ENCODE peak calls at places on chromosome 16, in seven cellular contexts. One of them, this sample, is unnamed.

GRCh38 chr16:723695-724094 is 2.5 kb downstream of the CCDC78 start:
- DNase-seq in H1: no peak
- DNase-seq in mesendoderm: no peak
- DNase-seq in mesenchymal stem cell: no peak
- DNase-seq in neuronal stem cell: no peak
- DNase-seq in trophoblast cell: no peak
- DNase-seq in H9: no peak
- DNase-seq in this sample: no peak

GRCh38 chr16:30053376-30054015 is 12.1 kb upstream of the ALDOA start:
- DNase-seq in H1: no peak
- DNase-seq in mesendoderm: peak
- DNase-seq in mesenchymal stem cell: peak
- DNase-seq in neuronal stem cell: no peak
- DNase-seq in trophoblast cell: peak
- DNase-seq in H9: no peak
- DNase-seq in this sample: peak

GRCh38 chr16:24442631-24443030 is 96.7 kb upstream of the RBBP6 start:
- DNase-seq in H1: no peak
- DNase-seq in mesendoderm: no peak
- DNase-seq in mesenchymal stem cell: no peak
- DNase-seq in neuronal stem cell: no peak
- DNase-seq in trophoblast cell: no peak
- DNase-seq in H9: no peak
- DNase-seq in this sample: no peak

GRCh38 chr16:3988824-3989223 is 108.3 kb upstream of the CREBBP start:
- DNase-seq in H1: no peak
- DNase-seq in mesendoderm: no peak
- DNase-seq in mesenchymal stem cell: no peak
- DNase-seq in neuronal stem cell: no peak
- DNase-seq in trophoblast cell: no peak
- DNase-seq in H9: no peak
- DNase-seq in this sample: no peak

GRCh38 chr16:70696952-70697600 is 11.2 kb upstream of the MTSS2 start:
- DNase-seq in H1: no peak
- DNase-seq in mesendoderm: peak
- DNase-seq in mesenchymal stem cell: no peak
- DNase-seq in neuronal stem cell: no peak
- DNase-seq in trophoblast cell: peak
- DNase-seq in H9: no peak
- DNase-seq in this sample: no peak

GRCh38 chr16:8703693-8704092 is 29.3 kb downstream of the ABAT start:
- DNase-seq in H1: no peak
- DNase-seq in mesendoderm: no peak
- DNase-seq in mesenchymal stem cell: no peak
- DNase-seq in neuronal stem cell: no peak
- DNase-seq in trophoblast cell: no peak
- DNase-seq in H9: no peak
- DNase-seq in this sample: no peak

GRCh38 chr16:15960124-15960971 is 10.9 kb downstream of the ABCC1 start:
- DNase-seq in H1: no peak
- DNase-seq in mesendoderm: peak
- DNase-seq in mesenchymal stem cell: no peak
- DNase-seq in neuronal stem cell: no peak
- DNase-seq in trophoblast cell: no peak
- DNase-seq in H9: no peak
- DNase-seq in this sample: no peak

GRCh38 chr16:58284021-58284420 is 10.8 kb downstream of the PRSS54 start:
- DNase-seq in H1: no peak
- DNase-seq in mesendoderm: no peak
- DNase-seq in mesenchymal stem cell: no peak
- DNase-seq in neuronal stem cell: no peak
- DNase-seq in trophoblast cell: no peak
- DNase-seq in H9: no peak
- DNase-seq in this sample: no peak

GRCh38 chr16:54460254-54460860 is 173.8 kb upstream of the IRX3 start:
- DNase-seq in H1: no peak
- DNase-seq in mesendoderm: no peak
- DNase-seq in mesenchymal stem cell: no peak
- DNase-seq in neuronal stem cell: no peak
- DNase-seq in trophoblast cell: no peak
- DNase-seq in H9: no peak
- DNase-seq in this sample: no peak

GRCh38 chr16:28491080-28491969 is 549 bp downstream of the CLN3 start:
- DNase-seq in H1: no peak
- DNase-seq in mesendoderm: peak
- DNase-seq in mesenchymal stem cell: peak
- DNase-seq in neuronal stem cell: peak
- DNase-seq in trophoblast cell: peak
- DNase-seq in H9: peak
- DNase-seq in this sample: no peak

GRCh38 chr16:4693956-4694663 is 748 bp downstream of the NUDT16L1 start:
- DNase-seq in H1: no peak
- DNase-seq in mesendoderm: peak
- DNase-seq in mesenchymal stem cell: peak
- DNase-seq in neuronal stem cell: no peak
- DNase-seq in trophoblast cell: peak
- DNase-seq in H9: peak
- DNase-seq in this sample: peak

GRCh38 chr16:23905027-23905426 is 69.2 kb downstream of the PRKCB start:
- DNase-seq in H1: peak
- DNase-seq in mesendoderm: peak
- DNase-seq in mesenchymal stem cell: peak
- DNase-seq in neuronal stem cell: peak
- DNase-seq in trophoblast cell: peak
- DNase-seq in H9: peak
- DNase-seq in this sample: peak

GRCh38 chr16:83899272-83899897 is 470 bp downstream of the MLYCD start:
- DNase-seq in H1: no peak
- DNase-seq in mesendoderm: peak
- DNase-seq in mesenchymal stem cell: peak
- DNase-seq in neuronal stem cell: peak
- DNase-seq in trophoblast cell: peak
- DNase-seq in H9: peak
- DNase-seq in this sample: peak

GRCh38 chr16:74936902-74937560 is 47.9 kb downstream of the WDR59 start:
- DNase-seq in H1: no peak
- DNase-seq in mesendoderm: no peak
- DNase-seq in mesenchymal stem cell: peak
- DNase-seq in neuronal stem cell: no peak
- DNase-seq in trophoblast cell: peak
- DNase-seq in H9: no peak
- DNase-seq in this sample: peak

GRCh38 chr16:30953511-30954124 is 3.9 kb upstream of the SETD1A start:
- DNase-seq in H1: peak
- DNase-seq in mesendoderm: peak
- DNase-seq in mesenchymal stem cell: peak
- DNase-seq in neuronal stem cell: peak
- DNase-seq in trophoblast cell: peak
- DNase-seq in H9: peak
- DNase-seq in this sample: peak

GRCh38 chr16:71627631-71628236 is 1.8 kb downstream of the MARVELD3 start:
- DNase-seq in H1: no peak
- DNase-seq in mesendoderm: peak
- DNase-seq in mesenchymal stem cell: no peak
- DNase-seq in neuronal stem cell: no peak
- DNase-seq in trophoblast cell: no peak
- DNase-seq in H9: no peak
- DNase-seq in this sample: no peak

GRCh38 chr16:17591655-17592405 is 121.1 kb upstream of the XYLT1 start:
- DNase-seq in H1: no peak
- DNase-seq in mesendoderm: peak
- DNase-seq in mesenchymal stem cell: no peak
- DNase-seq in neuronal stem cell: no peak
- DNase-seq in trophoblast cell: peak
- DNase-seq in H9: no peak
- DNase-seq in this sample: no peak

GRCh38 chr16:12215302-12216105 is 239.0 kb downstream of the SNX29 start:
- DNase-seq in H1: peak
- DNase-seq in mesendoderm: peak
- DNase-seq in mesenchymal stem cell: no peak
- DNase-seq in neuronal stem cell: peak
- DNase-seq in trophoblast cell: no peak
- DNase-seq in H9: peak
- DNase-seq in this sample: no peak

GRCh38 chr16:72637306-72637705 is 410.6 kb downstream of the ZFHX3 start:
- DNase-seq in H1: no peak
- DNase-seq in mesendoderm: peak
- DNase-seq in mesenchymal stem cell: peak
- DNase-seq in neuronal stem cell: no peak
- DNase-seq in trophoblast cell: no peak
- DNase-seq in H9: no peak
- DNase-seq in this sample: peak

GRCh38 chr16:23519282-23519681 is 9.0 kb upstream of the GGA2 start:
- DNase-seq in H1: no peak
- DNase-seq in mesendoderm: no peak
- DNase-seq in mesenchymal stem cell: no peak
- DNase-seq in neuronal stem cell: no peak
- DNase-seq in trophoblast cell: no peak
- DNase-seq in H9: no peak
- DNase-seq in this sample: no peak

GRCh38 chr16:28866454-28866804 is 2.8 kb downstream of the SH2B1 start:
- DNase-seq in H1: no peak
- DNase-seq in mesendoderm: no peak
- DNase-seq in mesenchymal stem cell: no peak
- DNase-seq in neuronal stem cell: no peak
- DNase-seq in trophoblast cell: no peak
- DNase-seq in H9: no peak
- DNase-seq in this sample: no peak

GRCh38 chr16:83296505-83296904 is 511.3 kb upstream of the HSBP1 start:
- DNase-seq in H1: no peak
- DNase-seq in mesendoderm: no peak
- DNase-seq in mesenchymal stem cell: no peak
- DNase-seq in neuronal stem cell: no peak
- DNase-seq in trophoblast cell: no peak
- DNase-seq in H9: no peak
- DNase-seq in this sample: no peak

GRCh38 chr16:63720848-63721247 is 1401.0 kb downstream of the CDH11 start:
- DNase-seq in H1: no peak
- DNase-seq in mesendoderm: no peak
- DNase-seq in mesenchymal stem cell: no peak
- DNase-seq in neuronal stem cell: no peak
- DNase-seq in trophoblast cell: no peak
- DNase-seq in H9: no peak
- DNase-seq in this sample: no peak

GRCh38 chr16:4505356-4506153 is 29.4 kb downstream of the HMOX2 start:
- DNase-seq in H1: no peak
- DNase-seq in mesendoderm: no peak
- DNase-seq in mesenchymal stem cell: no peak
- DNase-seq in neuronal stem cell: no peak
- DNase-seq in trophoblast cell: no peak
- DNase-seq in H9: no peak
- DNase-seq in this sample: no peak

GRCh38 chr16:67939507-67940435 is 3.1 kb upstream of the PSMB10 start:
- DNase-seq in H1: no peak
- DNase-seq in mesendoderm: no peak
- DNase-seq in mesenchymal stem cell: no peak
- DNase-seq in neuronal stem cell: no peak
- DNase-seq in trophoblast cell: no peak
- DNase-seq in H9: no peak
- DNase-seq in this sample: no peak

GRCh38 chr16:85717393-85718152 is 28.8 kb upstream of the GINS2 start:
- DNase-seq in H1: no peak
- DNase-seq in mesendoderm: peak
- DNase-seq in mesenchymal stem cell: peak
- DNase-seq in neuronal stem cell: peak
- DNase-seq in trophoblast cell: peak
- DNase-seq in H9: peak
- DNase-seq in this sample: peak

DNA sequence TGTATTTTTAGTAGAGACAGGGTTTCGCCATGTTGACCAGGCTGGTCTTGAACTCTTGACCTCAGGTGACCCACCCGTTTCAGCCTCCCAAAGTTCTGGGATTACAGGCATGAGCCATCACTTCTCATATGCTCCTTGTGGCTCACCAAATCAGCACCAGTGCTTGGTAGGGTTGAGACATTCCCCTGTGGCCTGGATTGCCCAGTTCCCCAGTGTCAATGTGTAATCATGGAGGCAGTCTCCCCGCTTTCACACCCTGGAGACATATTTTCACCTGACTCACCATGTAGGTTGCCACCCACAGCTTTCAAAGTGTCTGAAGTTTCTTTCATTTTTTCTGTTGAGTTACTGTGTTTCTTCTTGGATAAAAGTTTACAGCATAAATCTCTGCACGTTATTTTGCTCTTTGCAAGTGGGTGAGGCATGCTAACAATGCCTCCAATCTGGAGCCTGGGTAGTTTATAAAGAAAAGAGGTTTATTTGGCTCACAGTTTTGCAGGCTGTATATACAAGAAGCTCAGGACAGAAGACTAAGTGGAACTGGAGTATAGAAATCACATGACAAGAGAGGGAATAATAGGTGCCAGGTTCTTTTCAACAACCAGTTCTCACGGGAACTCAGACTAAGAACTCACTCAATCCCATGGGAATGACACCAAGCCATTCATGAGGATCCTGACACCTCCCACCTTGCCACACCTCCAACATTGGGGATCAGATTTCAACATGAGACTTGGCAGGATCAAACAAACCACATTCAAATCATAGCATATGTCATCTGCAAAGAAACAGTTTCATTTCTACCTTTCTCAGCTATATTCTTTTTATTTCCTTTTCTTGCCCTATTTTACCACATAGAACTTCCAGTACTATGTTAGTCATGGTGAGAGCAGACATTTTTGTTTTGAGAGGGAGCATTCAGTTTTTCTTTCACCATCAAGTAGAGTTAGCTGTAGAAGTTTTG is 113.2 kb downstream of the PHKB start:
- DNase-seq in H1: no peak
- DNase-seq in mesendoderm: peak
- DNase-seq in mesenchymal stem cell: peak
- DNase-seq in neuronal stem cell: peak
- DNase-seq in trophoblast cell: peak
- DNase-seq in H9: no peak
- DNase-seq in this sample: peak
- H4K8ac ChIP-seq in H1: no peak
- H4K8ac ChIP-seq in mesendoderm: no peak
- H4K8ac ChIP-seq in mesenchymal stem cell: no peak
- H4K8ac ChIP-seq in neuronal stem cell: no peak
- H4K8ac ChIP-seq in trophoblast cell: no peak
- H4K8ac ChIP-seq in H9: no peak
- H4K8ac ChIP-seq in this sample: no peak

GRCh38 chr16:50185005-50185505 is 31.9 kb downstream of the TENT4B start:
- DNase-seq in H1: no peak
- DNase-seq in mesendoderm: no peak
- DNase-seq in mesenchymal stem cell: no peak
- DNase-seq in neuronal stem cell: no peak
- DNase-seq in trophoblast cell: peak
- DNase-seq in H9: no peak
- DNase-seq in this sample: peak
- H4K8ac ChIP-seq in H1: no peak
- H4K8ac ChIP-seq in mesendoderm: no peak
- H4K8ac ChIP-seq in mesenchymal stem cell: no peak
- H4K8ac ChIP-seq in neuronal stem cell: no peak
- H4K8ac ChIP-seq in trophoblast cell: no peak
- H4K8ac ChIP-seq in H9: no peak
- H4K8ac ChIP-seq in this sample: peak

GRCh38 chr16:19071811-19072777 is 4.7 kb downstream of the COQ7 start:
- DNase-seq in H1: no peak
- DNase-seq in mesendoderm: peak
- DNase-seq in mesenchymal stem cell: peak
- DNase-seq in neuronal stem cell: peak
- DNase-seq in trophoblast cell: peak
- DNase-seq in H9: peak
- DNase-seq in this sample: peak
- H4K8ac ChIP-seq in H1: no peak
- H4K8ac ChIP-seq in mesendoderm: no peak
- H4K8ac ChIP-seq in mesenchymal stem cell: no peak
- H4K8ac ChIP-seq in neuronal stem cell: no peak
- H4K8ac ChIP-seq in trophoblast cell: no peak
- H4K8ac ChIP-seq in H9: no peak
- H4K8ac ChIP-seq in this sample: no peak

GRCh38 chr16:14215941-14216340 is 144.8 kb downstream of the MRTFB start:
- DNase-seq in H1: no peak
- DNase-seq in mesendoderm: no peak
- DNase-seq in mesenchymal stem cell: no peak
- DNase-seq in neuronal stem cell: no peak
- DNase-seq in trophoblast cell: no peak
- DNase-seq in H9: no peak
- DNase-seq in this sample: no peak
- H4K8ac ChIP-seq in H1: no peak
- H4K8ac ChIP-seq in mesendoderm: no peak
- H4K8ac ChIP-seq in mesenchymal stem cell: no peak
- H4K8ac ChIP-seq in neuronal stem cell: no peak
- H4K8ac ChIP-seq in trophoblast cell: no peak
- H4K8ac ChIP-seq in H9: no peak
- H4K8ac ChIP-seq in this sample: no peak